ENCODE peak calls at places on chromosomes 2 and 18, in five cellular contexts. S, V, O, R and Y are unnamed samples.

GRCh38 chr2:98935777-98936132 is 270 bp downstream of the CRACDL start:
- DNase-seq in O (no peak), V (no peak), R (no peak), S (no peak), Y (no peak)

GRCh38 chr2:201070966-201071304 is 536 bp downstream of the HYCC2 start:
- DNase-seq in S (no peak), V (no peak), O (no peak), R (no peak), Y (no peak)

GRCh38 chr18:6207119-6207518 is 207.6 kb downstream of the L3MBTL4 start:
- DNase-seq in R (no peak), V (no peak), S (no peak), O (no peak), Y (no peak)

GRCh38 chr2:121355488-121355887 is 70.5 kb upstream of the TFCP2L1 start:
- DNase-seq in R (no peak), O (no peak), V (no peak), S (no peak), Y (no peak)

GRCh38 chr18:13524054-13524453 is 202.3 kb downstream of the FAM210A start:
- DNase-seq in R (no peak), O (no peak), V (no peak), S (no peak), Y (no peak)

GRCh38 chr2:35846-36245 is 10.5 kb downstream of the FAM110C start:
- DNase-seq in O (no peak), R (no peak), V (no peak), S (no peak), Y (no peak)

GRCh38 chr2:32289165-32290054 is 11.7 kb downstream of the YIPF4 start:
- DNase-seq in R (no peak), V (no peak), O (no peak), S (no peak), Y (no peak)

GRCh38 chr2:215848679-215849078 is 164.7 kb downstream of the MREG start:
- DNase-seq in O (no peak), R (no peak), V (no peak), S (no peak), Y (no peak)

GRCh38 chr2:95264626-95265025 is 9.6 kb upstream of the PROM2 start:
- DNase-seq in V (no peak), S (no peak), R (no peak), O (no peak), Y (no peak)

GRCh38 chr2:95208101-95208500 is 780 bp downstream of the ZNF892 start:
- DNase-seq in V (no peak), O (no peak), S (no peak), R (no peak), Y (no peak)

GRCh38 chr2:120278901-120279300 is 26.2 kb downstream of the RALB start:
- DNase-seq in V (no peak), R (no peak), O (no peak), S (no peak), Y (no peak)

GRCh38 chr2:233350708-233351107 is 3.6 kb upstream of the DGKD start:
- DNase-seq in R (no peak), V (no peak), O (peak), S (peak), Y (no peak)